ENCODE peak calls at places on chromosomes 7 and 10, in five cellular contexts. Y, U, V, P and K are unnamed samples.

GRCh38 chr7:1559626-1560590 is 3.9 kb upstream of the TMEM184A start:
- DNase-seq in Y (no peak), U (no peak), V (no peak), P (no peak), K (no peak)

GRCh38 chr7:129805086-129805719 is 147.6 kb downstream of the UBE2H start:
- DNase-seq in Y (no peak), U (no peak), V (no peak), P (no peak), K (no peak)

GRCh38 chr10:117000580-117000979 is 4.4 kb downstream of the SHTN1 start:
- DNase-seq in Y (no peak), U (no peak), V (no peak), P (no peak), K (no peak)

GRCh38 chr10:119443970-119444660 is 98.4 kb downstream of the RGS10 start:
- DNase-seq in Y (no peak), U (no peak), V (no peak), P (no peak), K (no peak)

GRCh38 chr10:132946806-132947530 is 4.6 kb upstream of the CFAP46 start:
- DNase-seq in Y (no peak), U (no peak), V (no peak), P (no peak), K (no peak)

GRCh38 chr7:151821226-151821625 is 55.7 kb downstream of the PRKAG2 start:
- DNase-seq in Y (no peak), U (no peak), V (no peak), P (no peak), K (no peak)

GRCh38 chr10:16816142-16816541 is 1.1 kb downstream of the RSU1 start:
- DNase-seq in Y (no peak), U (peak; percentile 13), V (no peak), P (no peak), K (no peak)

GRCh38 chr10:69439813-69440506 is 11.3 kb upstream of the TSPAN15 start:
- DNase-seq in Y (peak; percentile 52), U (peak; percentile 96), V (peak; percentile 16), P (no peak), K (no peak)

DNA sequence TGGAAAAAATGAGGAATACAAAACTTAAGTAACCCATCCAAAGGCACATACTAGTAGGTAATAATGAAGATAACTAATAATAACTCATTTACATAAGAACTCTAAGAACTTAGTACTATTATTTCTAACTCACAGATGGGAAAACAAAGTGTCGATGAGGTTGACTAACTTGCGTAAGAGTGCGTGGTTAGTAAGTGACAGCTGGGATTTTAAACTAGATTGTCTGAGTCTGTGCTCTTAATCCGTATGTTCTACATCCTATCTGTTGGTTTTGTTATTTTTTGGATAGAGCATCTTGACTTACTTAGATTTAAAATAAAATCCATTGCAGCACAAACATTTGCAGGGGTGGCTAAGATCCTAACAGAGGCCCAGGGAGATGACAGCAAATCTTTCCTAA is 11.9 kb downstream of the RPA3 start:
- DNase-seq in Y (no peak), U (no peak), V (no peak), P (no peak), K (no peak)
- H3K4me2 ChIP-seq in Y (no peak overlapping the region), U (no peak overlapping the region), V (no peak overlapping the region), P (no peak overlapping the region), K (no peak overlapping the region)

DNA sequence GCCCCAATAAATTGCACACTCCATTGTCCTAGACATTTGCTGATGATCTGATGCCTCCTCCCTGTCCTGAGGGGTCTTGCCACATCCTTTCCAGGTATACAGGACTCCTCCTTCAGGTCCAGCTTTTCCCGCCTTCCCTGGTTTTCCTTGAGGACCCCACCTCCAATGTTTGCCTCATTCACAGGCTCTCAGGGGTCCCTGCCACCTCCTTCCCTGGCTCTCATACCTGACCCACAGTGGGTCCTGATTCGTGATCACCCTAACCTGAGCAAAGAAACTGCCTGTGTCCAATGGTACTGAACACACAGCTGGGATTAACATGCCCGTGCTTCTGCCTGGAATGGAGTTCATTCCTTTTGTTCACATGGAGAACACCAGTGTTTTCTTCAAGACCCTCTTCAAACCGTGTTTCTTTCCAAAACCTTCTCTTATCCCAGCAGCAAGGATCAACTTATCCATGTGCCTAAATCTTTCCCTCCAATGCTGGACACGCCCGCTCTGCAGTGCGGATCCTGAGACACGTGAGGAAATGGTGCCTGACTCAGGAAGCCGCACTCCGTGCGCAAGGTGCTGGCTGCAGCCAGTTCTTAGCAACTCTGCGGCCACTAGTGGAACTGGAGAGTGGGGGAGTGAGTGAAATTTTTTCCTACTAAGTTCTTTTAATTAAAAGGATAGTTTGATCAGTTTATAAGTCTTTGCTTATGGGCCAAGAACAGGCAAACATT is 354.6 kb upstream of the SHH start:
- DNase-seq in Y (no peak), U (no peak), V (no peak), P (no peak), K (no peak)
- H3K9me3 ChIP-seq in Y (no peaks in the 10 kb centered on the region), U (no peaks in the 10 kb centered on the region), V (no peaks in the 10 kb centered on the region), P (no peaks in the 10 kb centered on the region), K (no peaks in the 10 kb centered on the region)

DNA sequence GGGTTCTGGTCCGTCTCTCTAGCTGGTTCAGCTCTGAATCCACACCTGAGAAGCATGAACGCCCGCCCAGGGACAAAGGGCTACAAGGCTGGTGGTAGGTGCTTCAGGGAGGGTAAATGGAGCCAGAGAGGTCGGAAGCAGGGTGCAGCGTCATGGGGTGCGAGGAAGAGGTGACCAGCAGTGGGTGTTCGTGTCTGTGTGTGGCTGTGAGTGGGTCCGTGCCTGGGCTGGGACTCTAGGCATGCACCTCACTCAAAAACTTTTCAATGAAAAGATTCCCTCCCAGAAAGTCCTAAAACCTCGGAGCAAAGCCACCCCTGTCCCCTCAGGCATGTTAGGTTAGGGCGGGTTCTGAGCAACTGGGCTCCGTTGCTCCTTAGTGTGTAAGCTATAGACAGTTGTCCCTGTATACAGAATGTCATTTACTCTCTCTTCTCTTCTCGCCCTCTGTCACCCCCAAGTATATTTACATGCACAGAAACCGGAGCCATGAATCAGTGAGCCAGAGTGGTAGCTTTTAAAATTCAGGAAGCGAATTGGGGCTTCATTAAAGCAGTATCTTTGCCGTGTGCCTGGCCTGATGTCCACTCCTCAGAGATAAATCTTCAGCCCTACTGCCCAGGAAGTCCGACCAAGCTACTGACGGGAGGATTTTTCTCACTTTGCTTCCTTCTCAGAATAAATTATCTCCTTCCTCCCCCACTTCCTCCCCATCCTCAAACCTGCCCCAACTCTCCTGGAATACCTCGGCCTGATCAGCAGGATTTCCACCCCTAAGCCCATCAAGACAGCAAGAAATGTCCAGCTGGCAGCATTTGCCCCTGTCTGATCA is 12.2 kb upstream of the GATA3 start:
- DNase-seq in Y (no peak), U (no peak), V (peak; percentile 27), P (no peak), K (no peak)
- TF ChIP-seq EZH2 in Y (peak; percentile 86), U (no peak), V (peak; percentile 57), P (peak; percentile 63), K (no peak)

DNA sequence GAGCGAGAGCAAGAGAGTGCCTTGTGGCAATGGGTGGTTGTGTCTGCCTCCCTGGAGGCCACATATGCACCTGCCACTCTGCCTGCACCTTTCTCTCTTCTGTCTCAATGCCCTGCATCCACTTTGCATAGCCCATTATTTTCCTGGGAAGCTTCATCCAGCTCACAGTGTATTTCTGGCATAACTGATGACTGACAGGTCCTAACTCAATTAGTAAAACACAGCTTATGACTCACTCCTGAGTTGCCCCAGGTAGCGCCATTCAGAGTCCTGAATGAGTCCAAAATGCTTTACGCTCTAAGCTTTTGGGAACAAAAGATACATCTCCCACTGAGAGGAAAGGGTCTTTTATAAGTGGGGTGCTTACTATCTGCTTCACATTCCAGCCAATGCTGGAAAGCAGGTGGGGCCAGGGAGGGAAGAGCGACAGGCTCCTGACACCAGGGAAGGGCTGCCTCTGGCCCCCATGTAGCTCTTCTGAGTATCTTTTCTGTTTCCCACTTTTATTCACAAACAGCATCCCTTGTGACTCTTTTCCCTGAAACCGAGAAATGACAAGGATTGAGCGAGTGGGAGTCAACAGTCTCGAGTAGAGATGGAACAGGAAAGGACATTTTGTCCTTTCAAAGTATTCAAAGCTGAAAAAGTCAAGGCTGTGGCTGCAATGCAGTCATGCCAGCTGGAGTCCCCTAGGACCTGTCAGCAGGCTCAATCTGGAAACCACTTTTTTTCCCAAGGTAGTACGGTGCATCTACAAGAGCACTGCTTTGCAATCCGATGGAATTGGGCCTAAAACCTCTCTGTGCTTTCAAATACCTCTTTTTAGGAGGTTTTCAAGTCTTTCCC is 479.3 kb upstream of the PODXL start:
- DNase-seq in Y (no peak), U (peak; percentile 12), V (peak; percentile 81), P (no peak), K (no peak)
- H3K4me2 ChIP-seq in Y (no peak overlapping the region), U (no peak overlapping the region), V (peak overlapping the region; percentile 57), P (no peak overlapping the region), K (no peak overlapping the region)